ENCODE peak calls at places on chromosomes 13 and 19, in ten cellular contexts. R, P, U, D, Z, W, N, T, J and M are unnamed samples.

GRCh38 chr19:39083983-39084731 is at the start of gene ACP7:
- DNase-seq in R (no peak), U (no peak), P (no peak), D (no peak), J (no peak), Z (no peak), W (no peak), T (peak; percentile 14), N (no peak), M (no peak)

GRCh38 chr19:18848860-18849661 is 17.3 kb downstream of the UPF1 start:
- DNase-seq in U (no peak), R (no peak), T (no peak), P (peak; percentile 47), W (peak; percentile 66), D (peak; percentile 85), J (no peak), N (peak; percentile 63), Z (peak; percentile 52), M (peak; percentile 66)

GRCh38 chr19:21308778-21309177 is 20.4 kb downstream of the ZNF708 start:
- DNase-seq in J (no peak), N (no peak), Z (no peak), W (no peak), R (no peak), P (no peak), T (no peak), U (no peak), D (no peak), M (no peak)

GRCh38 chr19:49613374-49613773 is 22.4 kb downstream of the PRR12 start:
- DNase-seq in U (no peak), W (no peak), T (no peak), J (peak; percentile 41), N (peak; percentile 83), Z (no peak), P (no peak), D (no peak), R (no peak), M (peak; percentile 38)

GRCh38 chr13:80164451-80164850 is 176.5 kb downstream of the SPRY2 start:
- DNase-seq in R (no peak), T (no peak), U (no peak), D (no peak), P (no peak), N (no peak), W (no peak), J (no peak), Z (no peak), M (no peak)

GRCh38 chr19:41646589-41647204 is 19.8 kb upstream of the CEACAM4 start:
- DNase-seq in R (no peak), P (no peak), U (no peak), W (no peak), J (no peak), D (no peak), T (peak; percentile 37), Z (peak; percentile 12), N (peak; percentile 15), M (no peak)

GRCh38 chr19:3977242-3978143 is 6.6 kb upstream of the DAPK3 start:
- DNase-seq in P (no peak), N (no peak), T (no peak), W (peak; percentile 48), Z (no peak), R (no peak), D (no peak), J (no peak), U (no peak), M (peak; percentile 24)

GRCh38 chr13:98998831-98999634 is 21.2 kb upstream of the DOCK9 start:
- DNase-seq in P (no peak), Z (peak; percentile 43), D (no peak), U (no peak), J (no peak), T (peak; percentile 39), W (no peak), R (no peak), N (no peak), M (no peak)

GRCh38 chr13:43319617-43320444 is 296.4 kb downstream of the DNAJC15 start:
- DNase-seq in T (no peak), U (no peak), R (no peak), W (no peak), Z (no peak), N (no peak), J (no peak), D (no peak), P (no peak), M (no peak)

GRCh38 chr19:45336696-45337251 is 3.8 kb upstream of the KLC3 start:
- DNase-seq in D (no peak), W (no peak), U (no peak), J (no peak), T (no peak), N (no peak), R (no peak), Z (no peak), P (no peak), M (no peak)

GRCh38 chr19:5805465-5806132 is 732 bp downstream of the NRTN start:
- DNase-seq in T (peak; percentile 48), D (no peak), N (peak; percentile 84), J (peak; percentile 35), P (no peak), R (peak; percentile 78), W (peak; percentile 36), Z (no peak), U (peak; percentile 94), M (no peak)

GRCh38 chr13:93244918-93245280 is 18.3 kb downstream of the GPC6 start:
- DNase-seq in P (no peak), N (no peak), W (no peak), Z (no peak), T (no peak), D (no peak), R (no peak), U (no peak), J (no peak), M (no peak)

GRCh38 chr13:49716615-49717014 is 25.3 kb upstream of the EBPL start:
- DNase-seq in T (no peak), P (no peak), W (no peak), J (no peak), D (no peak), R (no peak), Z (no peak), N (no peak), U (no peak), M (no peak)

GRCh38 chr13:23460309-23460708 is 26.8 kb upstream of the SACS start:
- DNase-seq in J (no peak), N (no peak), W (no peak), R (no peak), D (no peak), Z (peak; percentile 75), T (no peak), U (no peak), P (no peak), M (no peak)

GRCh38 chr19:21022996-21023395 is 2.5 kb downstream of the ZNF430 start:
- DNase-seq in D (no peak), W (no peak), P (no peak), R (no peak), J (no peak), U (no peak), T (no peak), Z (peak; percentile 34), N (peak; percentile 19), M (no peak)

GRCh38 chr19:41958367-41959055 is 610 bp downstream of the RABAC1 start:
- DNase-seq in W (peak; percentile 78), N (peak; percentile 90), R (peak; percentile 69), J (peak; percentile 88), U (peak; percentile 65), P (peak; percentile 73), Z (peak; percentile 79), D (peak; percentile 83), T (peak; percentile 76), M (peak; percentile 70)

GRCh38 chr13:62014299-62014698 is 598.6 kb upstream of the PCDH20 start:
- DNase-seq in T (no peak), W (no peak), D (no peak), J (peak; percentile 72), Z (no peak), R (peak; percentile 30), N (no peak), U (no peak), P (no peak), M (no peak)

GRCh38 chr19:38665950-38666661 is 18.7 kb downstream of the ACTN4 start:
- DNase-seq in W (no peak), J (peak; percentile 91), U (no peak), N (peak; percentile 62), T (no peak), R (no peak), Z (no peak), D (peak; percentile 57), P (peak; percentile 43), M (peak; percentile 54)

GRCh38 chr13:27969866-27970229 is 733 bp upstream of the CDX2 start:
- DNase-seq in N (no peak), D (no peak), Z (no peak), R (no peak), J (no peak), T (no peak), P (no peak), W (no peak), U (no peak), M (no peak)

GRCh38 chr13:25169951-25170553 is 2.0 kb downstream of the AMER2 start:
- DNase-seq in T (no peak), R (no peak), J (no peak), W (no peak), Z (no peak), U (no peak), N (no peak), P (no peak), D (no peak), M (no peak)

GRCh38 chr19:45645068-45645630 is 6.0 kb upstream of the EML2 start:
- DNase-seq in T (no peak), N (no peak), R (no peak), D (no peak), W (no peak), P (no peak), Z (no peak), J (no peak), U (no peak), M (no peak)

GRCh38 chr19:19338082-19338481 is 17.5 kb downstream of the MAU2 start:
- DNase-seq in J (no peak), R (no peak), W (no peak), U (no peak), D (no peak), N (peak; percentile 85), T (no peak), Z (no peak), P (no peak), M (peak; percentile 41)

GRCh38 chr19:572891-573825 is 762 bp downstream of the BSG start:
- DNase-seq in P (no peak), Z (peak; percentile 50), R (no peak), W (peak; percentile 81), U (no peak), T (no peak), D (no peak), N (peak; percentile 64), J (peak; percentile 48), M (peak; percentile 84)

GRCh38 chr13:76953921-76954320 is 5.6 kb downstream of the ACOD1 start:
- DNase-seq in Z (no peak), D (no peak), R (no peak), N (no peak), P (no peak), T (no peak), U (no peak), J (no peak), W (no peak), M (no peak)

GRCh38 chr19:39430675-39431593 is 4.8 kb downstream of the RPS16 start:
- DNase-seq in P (no peak), J (peak; percentile 99), D (peak; percentile 42), R (no peak), T (peak; percentile 57), N (no peak), W (no peak), Z (peak; percentile 86), U (no peak), M (no peak)

GRCh38 chr19:9945319-9945966 is 9.1 kb upstream of the OLFM2 start:
- DNase-seq in U (no peak), D (peak; percentile 93), R (no peak), J (peak; percentile 3), T (no peak), W (peak; percentile 91), P (peak; percentile 78), N (peak; percentile 90), Z (no peak), M (peak; percentile 73)

GRCh38 chr19:52206481-52206880 is 16.6 kb downstream of the PPP2R1A start:
- DNase-seq in D (no peak), P (no peak), U (no peak), R (no peak), Z (no peak), N (peak; percentile 90), J (no peak), W (no peak), T (no peak), M (peak; percentile 47)

GRCh38 chr19:49552749-49553148 is 24.9 kb downstream of the RCN3 start:
- DNase-seq in Z (no peak), W (no peak), D (no peak), T (no peak), P (no peak), N (no peak), J (no peak), R (no peak), U (no peak), M (no peak)